ENCODE peak calls at places on chromosomes 3 and 15, in seven cellular contexts. B is mammary epithelial cell, Y is left lung, U is body of pancreas, W is H1, M is small intestine, E is AG04450. J is an unnamed sample. For H3K27me3, the result is how much of the 10 kb centered on the place peaks cover.

GRCh38 chr3:127560051-127560787 is 30.3 kb downstream of the TPRA1 start:
- DNase-seq in B (no peak), Y (no peak), U (no peak), W (no peak), M (no peak), E (no peak), J (no peak)

GRCh38 chr3:13544293-13544831 is 4.6 kb upstream of the FBLN2 start:
- DNase-seq in B (peak), Y (no peak), U (no peak), W (no peak), M (no peak), E (no peak), J (peak)

GRCh38 chr3:10189557-10190374 is 25.0 kb downstream of the IRAK2 start:
- DNase-seq in B (peak), Y (peak), U (peak), W (no peak), M (peak), E (no peak), J (peak)

GRCh38 chr3:11499144-11499543 is 144.6 kb downstream of the VGLL4 start:
- DNase-seq in B (peak), Y (no peak), U (no peak), W (no peak), M (no peak), E (peak), J (peak)

GRCh38 chr3:35592589-35593295 is 46.6 kb upstream of the ARPP21 start:
- DNase-seq in B (no peak), Y (no peak), U (no peak), W (no peak), M (no peak), E (no peak), J (no peak)

GRCh38 chr15:45715528-45715927 is 80.7 kb downstream of the SQOR start:
- DNase-seq in B (no peak), Y (no peak), U (no peak), W (no peak), M (no peak), E (no peak), J (no peak)

GRCh38 chr15:38455096-38455495 is 1.2 kb downstream of the FAM98B start:
- DNase-seq in B (no peak), Y (no peak), U (no peak), W (no peak), M (peak), E (no peak), J (no peak)

GRCh38 chr3:16329036-16329791 is 64.2 kb downstream of the OXNAD1 start:
- DNase-seq in B (no peak), Y (no peak), U (no peak), W (no peak), M (no peak), E (no peak), J (no peak)

GRCh38 chr15:91186892-91187644 is 87.0 kb downstream of the SV2B start:
- DNase-seq in B (peak), Y (no peak), U (peak), W (no peak), M (no peak), E (no peak), J (no peak)

GRCh38 chr3:14614189-14614588 is 37.4 kb upstream of the CCDC174 start:
- DNase-seq in B (peak), Y (no peak), U (no peak), W (no peak), M (no peak), E (no peak), J (no peak)

GRCh38 chr3:107208796-107209195 is 168.4 kb upstream of the CCDC54 start:
- DNase-seq in B (peak), Y (no peak), U (no peak), W (no peak), M (no peak), E (no peak), J (no peak)

GRCh38 chr3:152682477-152682876 is 152.5 kb upstream of the P2RY1 start:
- DNase-seq in B (no peak), Y (no peak), U (no peak), W (no peak), M (no peak), E (no peak), J (no peak)

GRCh38 chr3:43288850-43289249 is 2.5 kb downstream of the SNRK start:
- DNase-seq in B (no peak), Y (no peak), U (no peak), W (no peak), M (no peak), E (no peak), J (no peak)
- H3K4me3 ChIP-seq in B (peak), Y (peak), U (no peak), W (no peak), M (peak), E (peak), J (peak)

GRCh38 chr15:93091465-93091864 is 2.5 kb upstream of the RGMA start:
- DNase-seq in B (no peak), Y (no peak), U (no peak), W (no peak), M (no peak), E (no peak), J (no peak)
- H3K27me3 ChIP-seq in B (under half), Y (under half), U (under half), W (under half), M (under half), E (under half), J (under half)

GRCh38 chr15:55743615-55743978 is 645 bp upstream of the PRTG start:
- DNase-seq in B (no peak), Y (no peak), U (no peak), W (no peak), M (no peak), E (no peak), J (no peak)
- H3K4me3 ChIP-seq in B (no peak), Y (peak), U (peak), W (peak), M (peak), E (peak), J (peak)

DNA sequence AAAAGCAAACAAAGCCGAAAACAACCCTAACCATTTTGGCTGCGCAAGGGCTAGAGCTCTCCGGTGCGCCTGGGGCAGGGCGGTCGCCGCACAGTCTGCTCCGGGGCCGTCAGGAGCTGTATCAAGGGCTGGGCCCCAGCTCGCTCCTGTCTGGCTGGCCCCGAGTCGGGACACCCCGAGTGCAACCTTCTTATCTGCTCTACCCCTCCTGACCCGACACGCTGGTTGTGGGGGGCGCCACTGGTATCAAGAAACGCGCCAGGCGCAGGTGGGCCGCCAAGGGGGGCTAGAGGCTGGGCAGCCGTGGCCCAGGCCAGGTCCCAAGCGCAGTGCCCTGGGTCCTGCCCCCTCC is 36.0 kb downstream of the NR2F2 start:
- DNase-seq in B (no peak), Y (no peak), U (no peak), W (no peak), M (no peak), E (no peak), J (no peak)
- H3K27me3 ChIP-seq in B (half or more), Y (half or more), U (under half), W (half or more), M (under half), E (under half), J (under half)